ENCODE peak calls at places on chromosomes 1 and 21, in nine cellular contexts. V is MM.1S, P is adrenal gland, E is IMR-90, T is astrocyte, N is HL-60, M is HCT116, B is GM23338, G is AG04450. C is an unnamed sample.

GRCh38 chr21:17829472-17829871 is 10.3 kb upstream of the C21orf91 start:
- DNase-seq in V (no peak), P (no peak), E (peak; percentile 84), T (peak; percentile 56), N (no peak), M (no peak), B (no peak), G (peak; percentile 27), C (no peak)

GRCh38 chr1:34398205-34398915 is 221.7 kb downstream of the C1orf94 start:
- DNase-seq in V (no peak), P (no peak), E (no peak), T (no peak), N (no peak), M (no peak), B (no peak), G (no peak), C (no peak)

GRCh38 chr1:193697105-193697762 is 510.8 kb upstream of the B3GALT2 start:
- DNase-seq in V (no peak), P (no peak), E (no peak), T (no peak), N (no peak), M (no peak), B (no peak), G (no peak), C (no peak)

GRCh38 chr1:1804301-1804700 is 26.0 kb upstream of the NADK start:
- DNase-seq in V (no peak), P (no peak), E (no peak), T (no peak), N (no peak), M (no peak), B (no peak), G (no peak), C (no peak)

GRCh38 chr1:244836135-244836521 is 670 bp downstream of the COX20 start:
- DNase-seq in V (no peak), P (no peak), E (peak; percentile 47), T (peak; percentile 45), N (peak; percentile 25), M (no peak), B (peak; percentile 44), G (no peak), C (no peak)

GRCh38 chr1:195462646-195463045 is 1145.6 kb downstream of the KCNT2 start:
- DNase-seq in V (no peak), P (no peak), E (peak; percentile 45), T (peak; percentile 8), N (no peak), M (no peak), B (no peak), G (no peak), C (no peak)

GRCh38 chr1:151047925-151048644 is 534 bp downstream of the C1orf56 start:
- DNase-seq in V (peak; percentile 39), P (peak; percentile 81), E (peak; percentile 57), T (peak; percentile 56), N (peak; percentile 52), M (no peak), B (peak; percentile 90), G (no peak), C (peak; percentile 69)

GRCh38 chr21:35149698-35150097 is 100.6 kb upstream of the RUNX1 start:
- DNase-seq in V (no peak), P (no peak), E (peak; percentile 39), T (peak; percentile 87), N (no peak), M (no peak), B (no peak), G (no peak), C (no peak)

GRCh38 chr1:108512239-108513071 is 47.4 kb upstream of the EEIG2 start:
- DNase-seq in V (peak; percentile 9), P (no peak), E (peak; percentile 50), T (peak; percentile 12), N (peak; percentile 16), M (peak; percentile 15), B (peak; percentile 52), G (peak; percentile 7), C (no peak)

GRCh38 chr1:181846001-181846645 is 215.4 kb downstream of the ZNF648 start:
- DNase-seq in V (no peak), P (no peak), E (no peak), T (no peak), N (no peak), M (no peak), B (no peak), G (no peak), C (no peak)

GRCh38 chr1:38746966-38747600 is 112.5 kb downstream of the RRAGC start:
- DNase-seq in V (no peak), P (no peak), E (no peak), T (no peak), N (no peak), M (no peak), B (peak; percentile 55), G (no peak), C (no peak)

GRCh38 chr21:16841917-16842316 is 670.9 kb upstream of the CXADR start:
- DNase-seq in V (no peak), P (no peak), E (no peak), T (no peak), N (no peak), M (no peak), B (no peak), G (no peak), C (no peak)

GRCh38 chr1:10677508-10678364 is 118.7 kb downstream of the CASZ1 start:
- DNase-seq in V (no peak), P (no peak), E (no peak), T (no peak), N (no peak), M (no peak), B (peak; percentile 60), G (no peak), C (peak; percentile 75)

GRCh38 chr1:115976062-115976899 is at the start of gene SLC22A15:
- DNase-seq in V (peak; percentile 68), P (peak; percentile 74), E (no peak), T (peak; percentile 1), N (peak; percentile 94), M (no peak), B (peak; percentile 78), G (no peak), C (no peak)

GRCh38 chr1:155116113-155116764 is 11.4 kb upstream of the EFNA1 start:
- DNase-seq in V (no peak), P (no peak), E (no peak), T (no peak), N (no peak), M (no peak), B (no peak), G (no peak), C (no peak)

GRCh38 chr1:168729405-168729802 is 398 bp upstream of the DPT start:
- DNase-seq in V (no peak), P (no peak), E (no peak), T (no peak), N (no peak), M (no peak), B (no peak), G (no peak), C (no peak)

GRCh38 chr1:168726719-168727118 is 2.3 kb downstream of the DPT start:
- DNase-seq in V (no peak), P (no peak), E (no peak), T (no peak), N (no peak), M (no peak), B (no peak), G (no peak), C (no peak)

GRCh38 chr1:168728452-168729404 is at the start of gene DPT:
- DNase-seq in V (no peak), P (no peak), E (peak; percentile 9), T (peak; percentile 70), N (no peak), M (no peak), B (no peak), G (no peak), C (peak; percentile 71)

GRCh38 chr1:168725060-168725459 is 3.9 kb downstream of the DPT start:
- DNase-seq in V (no peak), P (no peak), E (no peak), T (no peak), N (no peak), M (no peak), B (no peak), G (no peak), C (no peak)

DNA sequence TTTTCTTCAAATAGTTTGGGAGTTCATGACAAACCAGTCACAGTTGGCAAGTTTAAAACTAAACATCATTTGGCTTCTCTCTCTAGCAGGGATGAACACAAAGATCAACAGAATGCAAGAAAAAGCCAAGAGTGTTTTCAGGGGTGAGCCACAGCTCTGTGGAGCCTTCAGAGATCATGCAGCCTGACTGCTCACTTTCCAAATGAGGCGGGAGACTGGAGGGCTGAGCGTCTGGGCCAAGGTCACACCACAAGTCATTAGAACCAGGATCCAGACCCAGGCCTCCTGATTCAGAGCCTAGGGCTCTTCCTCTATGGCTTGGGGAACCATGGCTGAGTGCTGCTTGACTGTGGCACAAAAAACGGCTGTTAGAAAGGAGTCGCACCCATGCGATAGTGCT is 2.7 kb downstream of the DPT start:
- DNase-seq in V (no peak), P (no peak), E (no peak), T (no peak), N (no peak), M (no peak), B (no peak), G (no peak), C (peak; percentile 38)
- H3K27ac ChIP-seq in V (no peak overlapping the region), P (no peak overlapping the region), E (no peak overlapping the region), T (no peak overlapping the region), N (no peak overlapping the region), M (no peak overlapping the region), B (no peak overlapping the region), G (no peak overlapping the region), C (peak overlapping the region; percentile 26)

GRCh38 chr21:45982758-45983731 is 1.5 kb downstream of the COL6A1 start:
- DNase-seq in V (no peak), P (no peak), E (no peak), T (no peak), N (no peak), M (no peak), B (no peak), G (no peak), C (peak; percentile 40)
- TF ChIP-seq CTCF in V (no peak), P (no peak), E (no peak), T (no peak), N (no peak), M (no peak), B (no peak), G (no peak), C (no peak)

GRCh38 chr1:69433073-69433472 is 134.6 kb upstream of the LRRC7 start:
- DNase-seq in V (no peak), P (no peak), E (no peak), T (peak; percentile 33), N (no peak), M (no peak), B (no peak), G (no peak), C (no peak)
- H3K27ac ChIP-seq in V (no peak overlapping the region), P (no peak overlapping the region), E (no peak overlapping the region), T (no peak overlapping the region), N (no peak overlapping the region), M (no peak overlapping the region), B (no peak overlapping the region), G (no peak overlapping the region), C (no peak overlapping the region)

GRCh38 chr1:153353226-153353947 is 4.3 kb upstream of the S100A9 start:
- DNase-seq in V (no peak), P (no peak), E (no peak), T (peak; percentile 2), N (no peak), M (peak; percentile 8), B (peak; percentile 68), G (no peak), C (no peak)
- TF ChIP-seq CTCF in V (peak; percentile 50), P (no peak), E (peak; percentile 29), T (peak; percentile 29), N (peak; percentile 39), M (peak; percentile 70), B (peak; percentile 81), G (peak; percentile 44), C (no peak)

C was measured in uterus.